ENCODE peak calls at places on chromosomes 4 and X, in ten cellular contexts. R, Q, F, P, A, H, K, L, J and S are unnamed samples.
A peak's percentile ranks its signal among the peaks of the same experiment; 100 is the strongest.

GRCh38 chr4:148203056-148203898 is 238.9 kb downstream of the NR3C2 start:
- DNase-seq in F (no peak), Q (no peak), J (peak; percentile 35), L (no peak), H (no peak), P (no peak), R (no peak), A (no peak), K (no peak), S (no peak)

GRCh38 chr4:118823471-118823870 is 12.5 kb downstream of the SEC24D start:
- DNase-seq in J (no peak), R (no peak), H (no peak), L (no peak), F (no peak), K (no peak), P (no peak), A (no peak), Q (no peak), S (no peak)

GRCh38 chrX:150772150-150772970 is 79.2 kb downstream of the MTMR1 start:
- DNase-seq in R (peak; percentile 78), Q (no peak), F (peak; percentile 71), L (peak; percentile 75), H (peak; percentile 9), A (peak; percentile 61), K (peak; percentile 69), P (peak; percentile 59), J (peak; percentile 21), S (peak; percentile 81)

GRCh38 chrX:11193035-11193469 is 81.9 kb downstream of the HCCS start:
- DNase-seq in L (no peak), R (no peak), P (no peak), Q (no peak), F (no peak), H (no peak), K (no peak), A (no peak), J (no peak), S (no peak)

GRCh38 chr4:23269583-23269982 is 576.8 kb downstream of the GBA3 start:
- DNase-seq in J (no peak), R (no peak), P (no peak), Q (no peak), A (no peak), K (no peak), H (no peak), F (no peak), L (no peak), S (no peak)

GRCh38 chr4:110270492-110271197 is 72.2 kb upstream of the ELOVL6 start:
- DNase-seq in H (no peak), F (no peak), R (no peak), Q (peak; percentile 41), K (no peak), P (no peak), A (no peak), J (no peak), L (no peak), S (no peak)

GRCh38 chr4:11700751-11701226 is 272.1 kb upstream of the HS3ST1 start:
- DNase-seq in Q (no peak), L (no peak), P (no peak), F (no peak), K (no peak), R (no peak), J (no peak), H (no peak), A (no peak), S (no peak)

GRCh38 chr4:98606879-98607278 is 51.5 kb downstream of the TSPAN5 start:
- DNase-seq in R (no peak), K (no peak), L (no peak), J (no peak), P (no peak), A (no peak), Q (no peak), F (no peak), H (no peak), S (no peak)

GRCh38 chr4:91497892-91498291 is 805.9 kb upstream of the GRID2 start:
- DNase-seq in J (no peak), L (peak; percentile 5), H (no peak), F (no peak), K (no peak), R (no peak), P (no peak), A (no peak), Q (no peak), S (no peak)

GRCh38 chr4:37693030-37693429 is 6.9 kb upstream of the RELL1 start:
- DNase-seq in L (no peak), H (no peak), K (no peak), P (no peak), A (no peak), F (no peak), R (no peak), Q (no peak), J (no peak), S (no peak)

GRCh38 chr4:165588534-165589310 is 209.9 kb downstream of the CPE start:
- DNase-seq in H (no peak), J (no peak), R (no peak), F (no peak), Q (no peak), A (no peak), P (no peak), L (no peak), K (no peak), S (no peak)

GRCh38 chr4:151808120-151808529 is 47.3 kb upstream of the GATB start:
- DNase-seq in K (no peak), A (no peak), Q (peak; percentile 43), F (no peak), H (no peak), P (no peak), J (no peak), L (no peak), R (no peak), S (no peak)

GRCh38 chr4:17475481-17475880 is 36.4 kb downstream of the QDPR start:
- DNase-seq in P (no peak), L (no peak), H (no peak), K (no peak), J (no peak), F (no peak), R (no peak), Q (no peak), A (no peak), S (no peak)

GRCh38 chr4:39559641-39560040 is 32.4 kb upstream of the UGDH start:
- DNase-seq in L (no peak), H (no peak), J (no peak), P (no peak), F (no peak), R (no peak), A (no peak), K (no peak), Q (no peak), S (no peak)

GRCh38 chrX:134883134-134883700 is 107.6 kb upstream of the SMIM10 start:
- DNase-seq in J (no peak), H (no peak), P (no peak), F (no peak), K (no peak), A (no peak), Q (no peak), L (no peak), R (no peak), S (no peak)

GRCh38 chr4:169105620-169106019 is 95.6 kb upstream of the CBR4 start:
- DNase-seq in Q (no peak), A (no peak), P (no peak), K (no peak), L (no peak), H (no peak), R (no peak), J (no peak), F (no peak), S (no peak)

GRCh38 chr4:80070880-80071620 is 2.0 kb downstream of the ANTXR2 start:
- DNase-seq in K (no peak), F (no peak), A (no peak), Q (no peak), J (no peak), P (no peak), H (no peak), R (no peak), L (no peak), S (no peak)

GRCh38 chr4:83561381-83561780 is 25.5 kb downstream of the GPAT3 start:
- DNase-seq in J (no peak), F (no peak), A (no peak), R (no peak), L (no peak), H (no peak), Q (peak; percentile 27), P (no peak), K (no peak), S (no peak)

GRCh38 chr4:181301735-181302380 is 941.3 kb upstream of the TENM3 start:
- DNase-seq in R (no peak), Q (peak; percentile 3), F (peak; percentile 81), J (peak; percentile 77), K (peak; percentile 51), H (no peak), L (peak; percentile 74), P (peak; percentile 21), A (no peak), S (no peak)

GRCh38 chrX:23742174-23742692 is 843 bp downstream of the ACOT9 start:
- DNase-seq in R (no peak), J (no peak), A (no peak), F (peak; percentile 58), K (peak; percentile 46), L (peak; percentile 35), P (no peak), H (no peak), Q (peak; percentile 55), S (no peak)

GRCh38 chrX:153719701-153720100 is 4.5 kb downstream of the BCAP31 start:
- DNase-seq in K (no peak), P (no peak), A (no peak), J (no peak), R (no peak), Q (no peak), H (no peak), F (no peak), L (no peak), S (no peak)

GRCh38 chrX:104166735-104167436 is 633 bp downstream of the FAM199X start:
- DNase-seq in L (no peak), J (no peak), A (no peak), R (no peak), F (no peak), K (no peak), H (no peak), P (no peak), Q (no peak), S (no peak)

GRCh38 chrX:118066867-118067515 is 49.6 kb downstream of the KLHL13 start:
- DNase-seq in R (no peak), F (no peak), L (no peak), P (no peak), A (no peak), H (no peak), Q (no peak), K (no peak), J (peak; percentile 63), S (no peak)

GRCh38 chrX:149131780-149132179 is 373.3 kb downstream of the IDS start:
- DNase-seq in K (no peak), P (no peak), J (no peak), H (no peak), A (no peak), Q (no peak), L (no peak), F (no peak), R (no peak), S (no peak)

GRCh38 chrX:23792861-23793553 is 10.0 kb downstream of the SAT1 start:
- DNase-seq in F (no peak), A (no peak), L (no peak), P (peak; percentile 22), J (peak; percentile 36), K (no peak), R (no peak), H (no peak), Q (no peak), S (no peak)

GRCh38 chr4:141066690-141067089 is 66.6 kb downstream of the RNF150 start:
- DNase-seq in R (no peak), F (no peak), Q (no peak), K (no peak), J (no peak), P (no peak), L (no peak), H (no peak), A (no peak), S (no peak)

GRCh38 chr4:150256841-150257273 is 178.6 kb downstream of the DCLK2 start:
- DNase-seq in A (no peak), R (no peak), L (no peak), J (no peak), H (no peak), Q (no peak), K (no peak), P (no peak), F (no peak), S (peak; percentile 53)

GRCh38 chr4:128848461-128848860 is 39.0 kb downstream of the JADE1 start:
- DNase-seq in H (no peak), K (no peak), A (no peak), F (no peak), Q (no peak), L (no peak), J (no peak), P (no peak), R (no peak), S (no peak)